ENCODE peak calls at places on chromosomes 6 and 20, in eight cellular contexts. D is body of pancreas, E is endodermal cell, R is MM.1S, G is coronary artery, Q is A673, K is transverse colon, Z is HFF-Myc. F is an unnamed sample.

GRCh38 chr6:140462495-140463311 is 1088.3 kb upstream of the CITED2 start:
- DNase-seq in D (peak), E (no peak), R (no peak), G (no peak), Q (no peak), K (peak), Z (no peak), F (peak)

GRCh38 chr6:135555550-135555949 is 58.0 kb upstream of the AHI1 start:
- DNase-seq in D (no peak), E (no peak), R (no peak), G (no peak), Q (no peak), K (no peak), Z (no peak), F (no peak)

GRCh38 chr20:53677447-53678314 is 84.0 kb upstream of the ZNF217 start:
- DNase-seq in D (peak), E (peak), R (no peak), G (no peak), Q (peak), K (peak), Z (no peak), F (peak)

GRCh38 chr6:117545161-117545595 is 57.1 kb downstream of the GOPC start:
- DNase-seq in D (no peak), E (no peak), R (peak), G (no peak), Q (no peak), K (no peak), Z (no peak), F (no peak)

GRCh38 chr6:85068221-85068620 is 303.8 kb upstream of the TBX18 start:
- DNase-seq in D (no peak), E (no peak), R (no peak), G (no peak), Q (no peak), K (no peak), Z (no peak), F (peak)

GRCh38 chr6:106138151-106138550 is 52.0 kb downstream of the PRDM1 start:
- DNase-seq in D (no peak), E (no peak), R (no peak), G (peak), Q (no peak), K (no peak), Z (no peak), F (no peak)

GRCh38 chr6:64221776-64222175 is 586.2 kb downstream of the PHF3 start:
- DNase-seq in D (no peak), E (no peak), R (no peak), G (no peak), Q (no peak), K (no peak), Z (no peak), F (peak)

GRCh38 chr6:101668496-101668895 is 275.0 kb downstream of the GRIK2 start:
- DNase-seq in D (no peak), E (no peak), R (no peak), G (no peak), Q (no peak), K (no peak), Z (no peak), F (peak)

GRCh38 chr6:100487638-100488037 is 22.9 kb upstream of the SIM1 start:
- DNase-seq in D (no peak), E (no peak), R (no peak), G (no peak), Q (no peak), K (no peak), Z (no peak), F (no peak)

GRCh38 chr20:32626859-32627636 is 41.9 kb upstream of the NOL4L start:
- DNase-seq in D (no peak), E (no peak), R (no peak), G (no peak), Q (no peak), K (peak), Z (no peak), F (no peak)

GRCh38 chr20:58697867-58698703 is 5.5 kb downstream of the NPEPL1 start:
- DNase-seq in D (no peak), E (peak), R (no peak), G (peak), Q (no peak), K (peak), Z (no peak), F (no peak)

GRCh38 chr6:89483111-89483720 is 50.3 kb downstream of the ANKRD6 start:
- DNase-seq in D (peak), E (peak), R (no peak), G (no peak), Q (peak), K (no peak), Z (no peak), F (peak)

GRCh38 chr20:46694484-46694883 is 5.2 kb upstream of the TP53RK start:
- DNase-seq in D (peak), E (no peak), R (peak), G (no peak), Q (peak), K (no peak), Z (no peak), F (peak)

GRCh38 chr6:1315560-1316386 is 3.9 kb downstream of the FOXQ1 start:
- DNase-seq in D (no peak), E (peak), R (no peak), G (no peak), Q (no peak), K (no peak), Z (no peak), F (no peak)

GRCh38 chr6:50819527-50819905 is 845 bp downstream of the TFAP2B start:
- DNase-seq in D (no peak), E (no peak), R (no peak), G (no peak), Q (peak), K (no peak), Z (no peak), F (no peak)

GRCh38 chr6:70210462-70210861 is 92.4 kb downstream of the COL9A1 start:
- DNase-seq in D (no peak), E (no peak), R (no peak), G (no peak), Q (peak), K (no peak), Z (no peak), F (no peak)

GRCh38 chr6:16134430-16134829 is 5.5 kb downstream of the MYLIP start:
- DNase-seq in D (no peak), E (no peak), R (no peak), G (no peak), Q (no peak), K (no peak), Z (no peak), F (no peak)

GRCh38 chr6:20509211-20509610 is 25.0 kb upstream of the CDKAL1 start:
- DNase-seq in D (no peak), E (peak), R (no peak), G (no peak), Q (peak), K (no peak), Z (no peak), F (no peak)

GRCh38 chr6:1271071-1271763 is 40.7 kb upstream of the FOXQ1 start:
- DNase-seq in D (peak), E (no peak), R (no peak), G (no peak), Q (no peak), K (no peak), Z (no peak), F (no peak)

GRCh38 chr6:161626132-161626676 is 352.3 kb upstream of the AGPAT4 start:
- DNase-seq in D (no peak), E (no peak), R (no peak), G (no peak), Q (no peak), K (no peak), Z (no peak), F (no peak)

GRCh38 chr20:54475334-54476287 is at the start of gene DOK5:
- DNase-seq in D (no peak), E (peak), R (no peak), G (no peak), Q (peak), K (peak), Z (no peak), F (peak)

GRCh38 chr20:58135441-58136170 is 92.8 kb downstream of the ANKRD60 start:
- DNase-seq in D (no peak), E (peak), R (no peak), G (peak), Q (no peak), K (no peak), Z (no peak), F (no peak)

GRCh38 chr6:39279539-39279938 is 34.7 kb downstream of the KCNK17 start:
- DNase-seq in D (no peak), E (peak), R (no peak), G (no peak), Q (no peak), K (peak), Z (no peak), F (no peak)

GRCh38 chr6:156778615-156779205 is 1.5 kb downstream of the ARID1B start:
- DNase-seq in D (peak), E (peak), R (no peak), G (no peak), Q (peak), K (peak), Z (no peak), F (peak)

GRCh38 chr6:106247293-106247692 is 78.3 kb downstream of the ATG5 start:
- DNase-seq in D (no peak), E (no peak), R (no peak), G (no peak), Q (no peak), K (no peak), Z (no peak), F (peak)

GRCh38 chr6:140609956-140610355 is 1235.5 kb upstream of the CITED2 start:
- DNase-seq in D (no peak), E (no peak), R (no peak), G (no peak), Q (no peak), K (no peak), Z (no peak), F (no peak)

GRCh38 chr6:1242439-1242838 is 69.5 kb upstream of the FOXQ1 start:
- DNase-seq in D (no peak), E (no peak), R (no peak), G (no peak), Q (no peak), K (no peak), Z (no peak), F (no peak)

GRCh38 chr6:41700577-41701347 is 34.6 kb downstream of the TFEB start:
- DNase-seq in D (no peak), E (peak), R (no peak), G (no peak), Q (no peak), K (no peak), Z (no peak), F (no peak)

GRCh38 chr6:159914565-159914923 is 23.8 kb downstream of the MAS1 start:
- DNase-seq in D (no peak), E (no peak), R (no peak), G (no peak), Q (no peak), K (no peak), Z (no peak), F (no peak)

GRCh38 chr6:80366721-80367120 is 260.2 kb downstream of the BCKDHB start:
- DNase-seq in D (no peak), E (no peak), R (no peak), G (no peak), Q (peak), K (no peak), Z (peak), F (peak)

GRCh38 chr20:63522981-63523611 is 2.5 kb downstream of the PPDPF start:
- DNase-seq in D (no peak), E (peak), R (no peak), G (no peak), Q (no peak), K (no peak), Z (no peak), F (no peak)

GRCh38 chr20:57614490-57615471 is 5.4 kb downstream of the ZBP1 start:
- DNase-seq in D (no peak), E (peak), R (no peak), G (peak), Q (no peak), K (no peak), Z (no peak), F (no peak)

GRCh38 chr20:38581013-38581412 is at the start of gene ADIG:
- DNase-seq in D (peak), E (no peak), R (no peak), G (no peak), Q (no peak), K (no peak), Z (no peak), F (peak)

GRCh38 chr20:35663516-35663812 is 1.2 kb downstream of the CPNE1 start:
- DNase-seq in D (no peak), E (no peak), R (peak), G (no peak), Q (no peak), K (no peak), Z (no peak), F (no peak)

GRCh38 chr6:45644720-45645119 is 267.0 kb upstream of the SUPT3H start:
- DNase-seq in D (no peak), E (no peak), R (no peak), G (no peak), Q (no peak), K (no peak), Z (no peak), F (no peak)

GRCh38 chr6:53103993-53104675 is 38.9 kb downstream of the FBXO9 start:
- DNase-seq in D (no peak), E (peak), R (peak), G (no peak), Q (peak), K (no peak), Z (no peak), F (peak)

GRCh38 chr20:42641886-42642285 is 547.8 kb downstream of the PTPRT start:
- DNase-seq in D (no peak), E (no peak), R (no peak), G (no peak), Q (no peak), K (no peak), Z (no peak), F (no peak)

GRCh38 chr20:62276448-62276847 is 26.3 kb upstream of the ADRM1 start:
- DNase-seq in D (peak), E (no peak), R (no peak), G (no peak), Q (no peak), K (no peak), Z (no peak), F (no peak)
- TF ChIP-seq CTCF in D (no peak), E (no peak), R (no peak), G (no peak), Q (no peak), K (no peak), Z (no peak), F (no peak)

DNA sequence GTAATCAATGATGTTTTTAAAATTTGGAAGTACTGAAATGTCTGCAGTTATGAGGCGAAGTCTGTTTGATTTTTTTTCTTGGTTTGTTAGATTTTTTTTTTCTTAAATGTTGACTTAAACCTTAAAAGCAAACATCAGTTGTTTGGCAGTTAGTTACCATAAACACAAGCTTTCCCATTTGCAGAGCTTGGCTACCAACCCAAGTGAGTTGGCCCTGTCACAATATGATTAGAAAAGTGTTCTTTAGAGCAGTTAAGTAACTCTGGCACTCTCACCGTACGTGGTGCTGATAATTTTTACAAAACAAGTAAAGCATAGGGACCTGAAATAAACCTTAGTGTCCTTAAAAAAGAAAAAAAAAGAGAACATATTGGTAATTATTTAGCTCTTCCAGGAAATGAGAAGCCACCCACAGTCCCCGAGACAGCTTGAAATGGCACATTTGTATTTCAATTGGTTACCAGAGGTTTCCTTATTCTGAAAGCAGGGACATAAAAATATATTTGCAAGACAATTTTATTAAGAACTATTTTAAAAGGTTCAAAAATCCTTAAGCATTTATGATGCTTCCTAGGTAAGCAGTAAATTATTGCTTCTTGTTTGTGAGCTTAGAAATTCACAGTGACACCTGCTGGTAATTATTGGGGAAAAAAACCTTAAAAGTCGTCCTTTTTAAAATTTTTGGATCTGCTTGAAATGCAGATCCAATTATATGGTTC is 3.9 kb downstream of the HEY2 start:
- DNase-seq in D (peak), E (no peak), R (peak), G (no peak), Q (peak), K (no peak), Z (no peak), F (peak)
- H3K4me3 ChIP-seq in D (no peak), E (no peak), R (no peak), G (peak), Q (no peak), K (no peak), Z (no peak), F (no peak)

DNA sequence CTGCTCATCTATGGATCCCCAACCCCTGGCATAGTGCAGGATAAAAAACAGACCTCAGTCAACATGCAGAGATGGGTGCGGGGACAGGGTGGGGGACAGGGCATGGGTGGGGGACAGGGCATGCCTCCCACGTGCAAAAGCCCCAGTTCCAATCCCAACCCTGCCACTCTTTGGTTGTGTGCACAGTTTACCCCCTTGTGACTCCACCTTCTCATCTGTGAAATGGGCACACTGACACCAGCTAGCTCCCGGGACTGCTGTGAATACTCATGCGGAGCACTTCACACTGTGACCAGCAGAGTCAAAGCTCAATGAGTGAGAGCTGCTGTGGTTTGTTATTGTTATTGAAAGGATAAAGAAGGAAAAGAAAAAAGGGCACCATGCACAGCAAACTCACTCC is 69.3 kb downstream of the NFATC2 start:
- DNase-seq in D (no peak), E (no peak), R (no peak), G (no peak), Q (no peak), K (no peak), Z (no peak), F (no peak)
- TF ChIP-seq CTCF in D (no peak), E (peak), R (no peak), G (no peak), Q (no peak), K (no peak), Z (no peak), F (no peak)

GRCh38 chr6:165652766-165653165 is 10.3 kb downstream of the PDE10A start:
- DNase-seq in D (no peak), E (no peak), R (no peak), G (no peak), Q (no peak), K (no peak), Z (no peak), F (no peak)
- H3K4me3 ChIP-seq in D (no peak), E (no peak), R (no peak), G (no peak), Q (no peak), K (no peak), Z (no peak), F (no peak)

GRCh38 chr6:107801195-107801594 is 22.9 kb downstream of the SCML4 start:
- DNase-seq in D (no peak), E (peak), R (no peak), G (peak), Q (no peak), K (no peak), Z (no peak), F (no peak)

GRCh38 chr6:107794771-107795170 is 29.3 kb downstream of the SCML4 start:
- DNase-seq in D (no peak), E (peak), R (no peak), G (no peak), Q (no peak), K (no peak), Z (no peak), F (no peak)

GRCh38 chr6:107805504-107805903 is 18.6 kb downstream of the SCML4 start:
- DNase-seq in D (no peak), E (peak), R (no peak), G (no peak), Q (no peak), K (no peak), Z (no peak), F (no peak)

GRCh38 chr6:107803957-107804356 is 20.2 kb downstream of the SCML4 start:
- DNase-seq in D (no peak), E (peak), R (no peak), G (no peak), Q (no peak), K (no peak), Z (no peak), F (no peak)

DNA sequence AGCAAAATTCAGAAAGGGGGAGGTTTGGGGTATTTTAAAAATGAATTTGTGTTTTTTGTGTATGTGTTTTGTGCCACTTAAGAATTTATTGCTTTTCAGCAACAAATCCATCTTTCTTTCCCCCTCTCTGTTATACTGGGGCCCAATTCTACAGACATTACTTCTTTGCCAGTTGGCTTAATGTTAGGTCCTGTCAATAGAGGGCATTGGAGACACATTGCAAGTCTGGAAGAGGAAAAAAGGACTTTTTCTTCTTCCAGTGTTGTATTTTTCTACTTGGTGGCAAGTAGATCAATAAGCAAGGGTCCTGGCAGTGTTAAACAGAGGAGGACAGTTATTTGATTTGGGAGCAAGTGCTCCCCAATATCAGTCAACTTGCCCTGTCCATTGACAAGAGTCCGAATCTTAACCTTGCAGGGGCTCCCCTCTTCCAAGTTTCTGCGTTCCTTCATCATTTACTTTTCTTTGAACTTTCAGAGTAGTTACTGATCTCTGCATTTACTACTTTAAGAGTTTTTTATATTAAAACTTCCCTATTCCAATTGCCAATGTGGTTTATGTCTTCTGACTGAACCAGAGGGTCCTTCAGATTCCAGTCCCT is 23.4 kb downstream of the SCML4 start:
- DNase-seq in D (peak), E (peak), R (no peak), G (no peak), Q (no peak), K (no peak), Z (no peak), F (peak)
- TF ChIP-seq CTCF in D (peak), E (peak), R (peak), G (no peak), Q (peak), K (no peak), Z (no peak), F (no peak)